ENCODE peak calls at places on chromosome 14, in four cellular contexts. R is K562, L is GM12878, N is ovary. D is an unnamed sample. For H3K27me3, the result is how much of the 10 kb centered on the place peaks cover.

GRCh38 chr14:29773990-29774389 is 153.7 kb downstream of the PRKD1 start:
- DNase-seq in L (no peak), N (no peak), R (no peak), D (no peak)

GRCh38 chr14:35046751-35047536 is 872 bp downstream of the FAM177A1 start:
- DNase-seq in N (no peak), R (no peak), L (no peak), D (peak)

GRCh38 chr14:51014086-51014485 is 69.8 kb upstream of the PYGL start:
- DNase-seq in R (no peak), N (no peak), L (no peak), D (no peak)

GRCh38 chr14:53542692-53543091 is 389.6 kb upstream of the DDHD1 start:
- DNase-seq in R (no peak), N (no peak), L (no peak), D (no peak)

GRCh38 chr14:50920482-50921225 is 23.6 kb downstream of the PYGL start:
- DNase-seq in R (no peak), L (no peak), N (no peak), D (no peak)

GRCh38 chr14:90936757-90937440 is 120.7 kb upstream of the TTC7B start:
- DNase-seq in L (no peak), N (no peak), R (no peak), D (no peak)

GRCh38 chr14:24403294-24404013 is 4.7 kb downstream of the NYNRIN start:
- DNase-seq in N (peak), L (no peak), R (no peak), D (peak)

GRCh38 chr14:95993768-95994592 is 45.2 kb upstream of the C14orf132 start:
- DNase-seq in N (peak), R (peak), L (peak), D (no peak)

GRCh38 chr14:83867871-83868270 is 1662.1 kb upstream of the FLRT2 start:
- DNase-seq in R (no peak), N (peak), L (no peak), D (no peak)

GRCh38 chr14:95018845-95019244 is 138.5 kb downstream of the DICER1 start:
- DNase-seq in L (no peak), N (no peak), R (no peak), D (no peak)

GRCh38 chr14:97381309-97381708 is 584.1 kb downstream of the VRK1 start:
- DNase-seq in N (no peak), R (no peak), L (no peak), D (no peak)

GRCh38 chr14:51028851-51029754 is 65.8 kb downstream of the TRIM9 start:
- DNase-seq in R (no peak), N (no peak), L (no peak), D (no peak)

GRCh38 chr14:35384386-35385041 is 20.0 kb downstream of the NFKBIA start:
- DNase-seq in R (no peak), L (no peak), N (peak), D (no peak)

GRCh38 chr14:69674546-69675245 is 63.3 kb downstream of the SUSD6 start:
- DNase-seq in N (no peak), L (no peak), R (no peak), D (no peak)

GRCh38 chr14:53865716-53866115 is 90.9 kb downstream of the BMP4 start:
- DNase-seq in N (no peak), R (no peak), L (no peak), D (no peak)

GRCh38 chr14:73026845-73027542 is at the start of gene ZFYVE1:
- DNase-seq in L (peak), N (peak), R (peak), D (peak)
- TF ChIP-seq POLR2A in L (peak), N (peak), R (peak), D (no peak)

GRCh38 chr14:104458845-104459244 is 120.7 kb upstream of the C14orf180 start:
- DNase-seq in L (no peak), R (no peak), N (no peak), D (no peak)
- H3K27me3 ChIP-seq in L (under half), R (under half), N (under half), D (under half)

GRCh38 chr14:60164717-60165546 is at the start of gene DHRS7:
- DNase-seq in N (peak), L (peak), R (peak), D (peak)
- TF ChIP-seq POLR2A in N (peak), L (peak), R (peak), D (peak)

DNA sequence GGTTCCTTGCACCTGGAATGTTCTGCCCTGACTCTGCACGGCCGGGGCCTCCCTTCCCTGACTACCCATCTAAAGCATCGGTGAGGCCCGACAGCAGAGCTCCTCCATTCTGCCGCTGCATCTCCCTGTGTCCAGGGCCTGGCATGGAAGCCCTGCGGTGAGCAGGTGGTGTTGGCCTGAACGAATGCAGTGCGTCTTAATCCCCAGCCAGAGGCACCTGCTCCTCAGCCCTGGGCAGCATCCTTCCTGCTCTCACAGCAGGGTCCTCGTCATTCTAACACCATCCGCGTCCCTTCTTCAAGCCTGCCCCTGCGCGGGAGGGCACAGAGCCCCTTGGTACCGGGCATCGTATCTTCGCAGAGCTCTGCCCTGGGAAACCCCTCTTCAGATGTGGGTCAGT is 15.4 kb downstream of the BEGAIN start:
- DNase-seq in R (no peak), N (no peak), L (no peak), D (no peak)
- H3K27me3 ChIP-seq in R (under half), N (under half), L (under half), D (under half)

DNA sequence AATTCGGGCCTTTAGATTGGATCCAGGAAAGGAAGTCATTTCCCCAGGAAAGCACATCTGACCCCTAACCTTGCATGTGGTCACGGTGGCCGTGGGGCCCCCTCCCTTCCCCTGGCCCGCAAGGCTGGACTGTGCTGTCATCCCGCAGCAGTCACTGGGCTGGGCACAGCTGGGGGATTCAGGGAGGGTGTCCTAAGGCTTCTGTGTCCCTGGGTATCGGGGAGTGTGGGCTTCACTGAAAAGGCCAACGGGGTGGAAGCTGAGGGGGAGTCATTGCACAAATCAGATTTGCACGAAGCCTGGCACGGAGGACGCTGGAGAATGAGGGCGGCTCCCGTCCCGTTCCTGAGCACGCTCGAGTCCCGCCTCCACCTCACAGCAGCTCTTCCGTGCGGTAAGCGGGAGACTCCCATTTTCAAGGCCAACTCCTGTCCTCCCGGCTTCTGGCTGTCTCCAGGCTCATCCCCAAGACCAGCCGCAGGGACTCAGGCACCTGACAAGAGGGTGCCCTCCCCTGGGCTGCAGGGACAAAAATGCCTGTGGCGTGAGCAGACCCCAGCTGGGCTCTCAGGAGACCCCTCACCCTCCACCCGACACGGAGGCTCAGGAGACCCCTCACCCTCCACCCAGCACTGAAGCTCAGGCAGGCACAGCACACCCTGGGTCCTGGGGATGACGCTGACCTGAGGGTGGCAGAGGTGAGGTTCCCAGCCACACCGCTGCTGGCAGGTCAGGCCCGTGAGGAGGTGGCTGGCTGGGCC is 9.5 kb downstream of the XRCC3 start:
- DNase-seq in N (peak), R (no peak), L (no peak), D (no peak)
- TF ChIP-seq POLR2A in N (no peak), R (no peak), L (no peak), D (no peak)

GRCh38 chr14:93708800-93709199 is 79.5 kb downstream of the PRIMA1 start:
- DNase-seq in R (no peak), L (no peak), N (no peak), D (no peak)

GRCh38 chr14:93708311-93708734 is 80.0 kb downstream of the PRIMA1 start:
- DNase-seq in R (no peak), N (no peak), L (no peak), D (no peak)

GRCh38 chr14:93709249-93709648 is 79.0 kb downstream of the PRIMA1 start:
- DNase-seq in L (no peak), R (no peak), N (no peak), D (no peak)

GRCh38 chr14:93706360-93706955 is 81.8 kb downstream of the PRIMA1 start:
- DNase-seq in L (no peak), N (no peak), R (no peak), D (peak)

DNA sequence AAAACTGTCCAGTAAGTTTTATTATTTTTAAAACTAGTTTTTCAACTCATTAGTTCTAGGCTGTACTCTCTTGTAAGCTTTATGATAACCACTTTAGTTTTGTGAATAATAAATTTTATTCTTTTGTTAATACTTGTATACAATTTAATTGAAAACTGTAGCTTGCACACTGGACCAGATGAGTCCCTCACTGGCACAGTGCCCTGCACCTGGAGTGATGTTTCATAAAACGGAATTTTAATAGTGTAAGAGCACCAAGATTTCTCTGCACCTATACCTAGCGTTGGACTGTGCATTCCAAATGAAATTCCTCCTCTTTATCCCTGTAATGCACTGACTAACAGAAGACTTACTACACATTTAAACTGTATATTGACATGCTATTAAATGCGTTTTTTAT is 80.8 kb downstream of the PRIMA1 start:
- DNase-seq in R (no peak), L (no peak), N (no peak), D (no peak)
- H3K27me3 ChIP-seq in R (under half), L (under half), N (under half), D (under half)

DNA sequence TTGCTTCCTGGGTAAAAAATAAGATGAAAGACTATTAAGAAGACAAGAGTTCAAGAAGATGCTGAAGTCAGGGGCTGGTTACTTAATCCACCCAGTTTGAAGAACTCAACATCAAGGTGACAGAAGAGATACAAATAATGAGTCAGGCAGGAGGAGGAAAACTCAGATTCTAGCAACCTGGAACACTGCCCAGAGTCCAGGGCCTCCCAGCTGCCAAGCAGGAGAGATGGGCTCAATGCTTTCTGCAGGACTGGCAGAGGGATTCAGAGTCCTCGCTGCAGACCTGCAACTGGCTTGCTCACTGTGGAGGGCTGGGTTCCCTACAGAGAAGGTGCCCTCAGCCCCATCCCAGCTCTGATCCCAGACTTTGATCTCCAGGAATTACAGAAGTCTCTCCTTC is 28.6 kb upstream of the CEBPE start:
- DNase-seq in L (no peak), R (no peak), N (no peak), D (no peak)
- TF ChIP-seq POLR2A in L (no peak), R (no peak), N (no peak), D (no peak)

GRCh38 chr14:71956920-71957563 is 24.8 kb downstream of the RGS6 start:
- DNase-seq in L (peak), R (no peak), N (no peak), D (no peak)
- H3K27me3 ChIP-seq in L (under half), R (under half), N (under half), D (under half)

DNA sequence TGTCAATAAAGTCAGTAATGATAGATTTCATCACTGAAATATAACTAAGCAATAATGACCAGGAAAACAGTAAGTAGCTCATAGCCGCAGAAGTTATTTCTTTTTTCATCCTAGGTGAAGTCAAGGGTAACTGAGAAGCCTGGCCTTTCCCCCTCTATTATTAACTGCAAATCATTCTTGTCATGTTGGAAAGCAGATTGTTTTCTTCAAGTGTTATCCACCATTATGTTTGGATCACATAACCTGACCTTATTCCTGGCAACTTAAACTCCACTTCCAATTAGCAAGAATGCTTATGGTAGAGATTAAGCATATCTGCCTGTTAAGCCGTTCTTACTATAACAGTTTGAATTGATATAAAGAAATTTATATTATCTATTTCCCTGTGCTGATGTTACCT is 603.3 kb upstream of the FOXG1 start:
- DNase-seq in N (no peak), R (no peak), L (no peak), D (no peak)
- TF ChIP-seq POLR2A in N (no peak), R (no peak), L (no peak), D (no peak)

GRCh38 chr14:37588956-37589737 is 5.9 kb downstream of the FOXA1 start:
- DNase-seq in R (no peak), N (no peak), L (no peak), D (no peak)
- H3K27me3 ChIP-seq in R (under half), N (under half), L (under half), D (under half)

D was measured in upper lobe of left lung.